ENCODE peak calls at places on chromosomes 7 and 10, in five cellular contexts. P is H9, I is H1, R is mesenchymal stem cell, X is trophoblast cell. Y is an unnamed sample.
A peak's percentile ranks its signal among the peaks of the same experiment; 100 is the strongest.

GRCh38 chr7:91671245-91671644 is 209.3 kb downstream of the MTERF1 start:
- DNase-seq in X (no peak), I (no peak), P (no peak), R (no peak), Y (no peak)

GRCh38 chr7:16697507-16698199 is 51.7 kb downstream of the BZW2 start:
- DNase-seq in R (no peak), I (no peak), P (no peak), X (no peak), Y (no peak)

GRCh38 chr7:138248609-138249008 is 172.3 kb downstream of the AKR1D1 start:
- DNase-seq in I (no peak), R (no peak), X (no peak), P (no peak), Y (no peak)

GRCh38 chr10:131094406-131095108 is 217.0 kb downstream of the TCERG1L start:
- DNase-seq in P (peak; percentile 68), X (peak; percentile 73), R (no peak), I (no peak), Y (no peak)

GRCh38 chr10:15813415-15813814 is 46.9 kb downstream of the MINDY3 start:
- DNase-seq in R (peak; percentile 19), X (no peak), I (no peak), P (no peak), Y (no peak)

GRCh38 chr7:34723866-34724490 is 66.0 kb downstream of the NPSR1 start:
- DNase-seq in I (no peak), P (no peak), X (no peak), R (no peak), Y (no peak)

GRCh38 chr10:130013938-130014733 is 50.1 kb upstream of the EBF3 start:
- DNase-seq in X (no peak), I (no peak), R (no peak), P (no peak), Y (no peak)

GRCh38 chr7:140656548-140657515 is 15.9 kb upstream of the ADCK2 start:
- DNase-seq in P (no peak), R (peak; percentile 92), X (peak; percentile 81), I (no peak), Y (no peak)

GRCh38 chr7:4479367-4480039 is 202.6 kb upstream of the FOXK1 start:
- DNase-seq in X (peak; percentile 46), R (peak; percentile 49), I (peak; percentile 51), P (peak; percentile 85), Y (no peak)

GRCh38 chr10:118838364-118838763 is 83.6 kb upstream of the CACUL1 start:
- DNase-seq in R (no peak), I (no peak), P (no peak), X (no peak), Y (no peak)

GRCh38 chr10:79201706-79202105 is 132.9 kb downstream of the ZMIZ1 start:
- DNase-seq in I (no peak), R (no peak), X (no peak), P (no peak), Y (no peak)

GRCh38 chr10:90042075-90042474 is 340.7 kb downstream of the KIF20B start:
- DNase-seq in X (no peak), R (no peak), P (no peak), I (no peak), Y (no peak)

GRCh38 chr7:7971308-7972040 is 2.9 kb downstream of the GLCCI1 start:
- DNase-seq in R (peak; percentile 6), I (no peak), P (no peak), X (no peak), Y (no peak)

GRCh38 chr7:2109936-2110585 is 122.7 kb downstream of the MAD1L1 start:
- DNase-seq in I (no peak), P (no peak), R (peak; percentile 94), X (peak; percentile 31), Y (no peak)

GRCh38 chr10:90136731-90137316 is 435.4 kb downstream of the KIF20B start:
- DNase-seq in P (peak; percentile 32), X (no peak), I (peak; percentile 54), R (peak; percentile 17), Y (peak; percentile 20)

GRCh38 chr7:108234981-108235450 is 104.9 kb upstream of the LAMB4 start:
- DNase-seq in X (no peak), R (no peak), P (no peak), I (no peak), Y (no peak)

GRCh38 chr7:91352091-91352490 is 87.9 kb downstream of the FZD1 start:
- DNase-seq in R (no peak), P (no peak), X (no peak), I (no peak), Y (no peak)

GRCh38 chr10:822197-822596 is 109.3 kb downstream of the LARP4B start:
- DNase-seq in R (no peak), I (no peak), X (no peak), P (no peak), Y (no peak)

GRCh38 chr7:107506683-107507339 is 37.0 kb downstream of the GPR22 start:
- DNase-seq in X (peak; percentile 96), R (no peak), I (no peak), P (no peak), Y (no peak)

GRCh38 chr7:28988818-28989595 is 30.9 kb upstream of the TRIL start:
- DNase-seq in P (no peak), I (no peak), R (peak; percentile 95), X (peak; percentile 89), Y (no peak)

GRCh38 chr10:12413369-12413711 is 64.0 kb downstream of the CAMK1D start:
- DNase-seq in R (no peak), P (no peak), X (no peak), I (no peak), Y (no peak)

GRCh38 chr10:102675151-102675886 is 31.0 kb downstream of the TRIM8 start:
- DNase-seq in P (peak; percentile 38), I (no peak), R (peak; percentile 57), X (no peak), Y (no peak)

GRCh38 chr7:23276381-23276780 is 22.8 kb upstream of the MALSU1 start:
- DNase-seq in P (peak; percentile 66), R (peak; percentile 25), X (no peak), I (no peak), Y (no peak)

GRCh38 chr7:38383281-38383680 is 109.8 kb upstream of the TARP start:
- DNase-seq in P (no peak), X (no peak), R (no peak), I (no peak), Y (no peak)

GRCh38 chr7:50497068-50497642 is 47.0 kb upstream of the FIGNL1 start:
- DNase-seq in P (no peak), R (peak; percentile 76), I (no peak), X (peak; percentile 72), Y (no peak)

GRCh38 chr7:94368371-94368791 is 26.3 kb upstream of the COL1A2 start:
- DNase-seq in P (no peak), I (no peak), X (no peak), R (peak; percentile 76), Y (no peak)

GRCh38 chr7:12358694-12359093 is 45.0 kb downstream of the VWDE start:
- DNase-seq in R (no peak), X (no peak), P (no peak), I (no peak), Y (no peak)

GRCh38 chr10:69609077-69609476 is 21.0 kb upstream of the FAM241B start:
- DNase-seq in R (no peak), I (no peak), P (no peak), X (no peak), Y (no peak)

DNA sequence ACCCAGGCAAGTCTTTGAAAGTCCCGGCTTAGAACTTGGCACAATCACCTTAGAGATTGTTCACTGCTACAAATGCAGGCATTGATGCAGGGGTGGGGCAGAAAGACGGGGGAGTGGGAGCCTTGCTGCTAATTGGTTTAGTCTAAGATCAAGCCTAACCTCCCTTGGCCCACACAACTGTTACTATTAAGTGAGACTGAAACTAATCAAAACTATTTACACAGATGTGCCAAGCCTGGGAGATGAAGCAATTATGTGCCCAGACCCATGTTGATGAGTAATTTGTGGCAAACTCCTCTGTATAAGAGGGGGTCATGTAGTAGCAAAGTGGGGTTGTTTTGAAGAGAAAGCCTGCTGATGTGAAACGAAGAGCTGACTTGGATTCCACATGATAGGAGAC is 178.2 kb upstream of the ITGB1 start:
- DNase-seq in P (no peak), X (no peak), I (no peak), R (peak; percentile 24), Y (no peak)
- H3K23ac ChIP-seq in P (no peak overlapping the region), X (no peak overlapping the region), I (no peak overlapping the region), R (no peak overlapping the region), Y (no peak overlapping the region)

DNA sequence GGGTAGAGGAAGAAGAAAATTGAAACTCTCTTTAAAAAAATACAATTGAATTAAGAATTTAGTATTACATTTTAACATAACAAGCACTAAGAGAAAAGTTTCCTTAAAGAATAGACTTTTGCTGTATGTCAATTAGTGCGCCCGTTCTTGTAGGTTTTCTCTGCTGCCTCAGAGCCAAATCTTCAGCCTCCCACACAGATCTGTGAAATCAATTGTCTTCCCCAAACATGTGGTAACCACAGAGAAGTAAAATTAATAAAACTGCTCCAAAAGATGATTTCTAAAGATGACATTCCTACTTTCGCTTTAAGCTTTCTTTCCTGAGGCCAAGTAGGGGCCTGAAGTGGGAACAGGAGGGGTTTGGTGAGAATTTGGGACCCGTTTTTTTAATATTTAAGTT is 113.2 kb upstream of the ADO start:
- DNase-seq in P (no peak), X (no peak), I (no peak), R (no peak), Y (no peak)
- H2BK12ac ChIP-seq in P (no peak overlapping the region), X (no peak overlapping the region), I (no peak overlapping the region), R (no peak overlapping the region), Y (no peak overlapping the region)

GRCh38 chr7:116954443-116954838 is 1.1 kb downstream of the ST7 start:
- DNase-seq in P (no peak), I (no peak), R (no peak), X (no peak), Y (no peak)
- H4K91ac ChIP-seq in P (no peak overlapping the region), I (no peak overlapping the region), R (no peak overlapping the region), X (peak overlapping the region; percentile 96), Y (no peak overlapping the region)

GRCh38 chr10:93899109-93899508 is 5.3 kb downstream of the SLC35G1 start:
- DNase-seq in I (no peak), X (no peak), R (no peak), P (no peak), Y (no peak)

GRCh38 chr10:93897070-93897797 is 3.5 kb downstream of the SLC35G1 start:
- DNase-seq in P (no peak), R (no peak), X (no peak), I (no peak), Y (no peak)

GRCh38 chr10:93894516-93895378 is 969 bp downstream of the SLC35G1 start:
- DNase-seq in X (no peak), I (no peak), P (peak; percentile 31), R (peak; percentile 39), Y (no peak)

DNA sequence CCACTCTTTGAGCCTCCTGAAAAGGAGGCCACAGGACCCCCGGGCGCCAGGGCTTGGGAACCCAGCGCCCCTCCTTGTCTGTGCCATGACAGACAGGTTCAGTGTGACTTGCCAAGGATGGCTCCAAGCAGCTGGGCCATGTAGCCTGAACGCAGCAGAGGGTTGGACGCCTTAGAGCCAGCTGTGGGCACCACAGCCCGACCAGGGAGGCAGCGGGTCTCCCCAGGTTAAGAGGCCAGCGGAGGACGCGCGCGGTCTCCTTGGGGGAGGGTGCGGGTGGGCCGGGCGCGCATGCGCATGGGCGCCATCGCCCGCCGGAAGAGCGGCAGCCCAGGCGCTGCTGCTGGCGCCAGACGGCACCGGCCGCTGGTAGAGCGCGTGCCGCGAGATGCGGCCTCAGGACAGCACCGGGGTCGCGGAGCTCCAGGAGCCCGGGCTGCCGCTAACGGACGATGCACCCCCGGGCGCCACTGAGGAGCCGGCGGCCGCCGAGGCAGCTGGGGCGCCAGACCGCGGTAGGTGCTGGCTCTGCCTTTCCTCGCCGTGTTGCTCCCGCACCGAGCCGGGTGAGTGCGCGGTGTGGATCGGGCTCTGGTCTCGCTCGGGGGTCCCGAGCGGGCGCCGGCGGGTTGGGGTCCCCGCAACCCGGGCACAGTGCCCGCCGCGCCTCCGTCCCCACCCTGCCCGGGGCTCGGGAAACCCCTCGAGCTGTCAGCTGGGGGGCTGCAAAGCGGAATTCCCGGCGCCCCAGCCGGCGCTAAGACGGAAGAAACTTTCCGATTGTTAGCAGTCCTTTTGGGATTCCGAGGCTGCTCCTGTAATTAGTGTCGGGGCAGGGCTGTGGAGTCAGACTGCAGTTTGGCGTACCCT is at the start of gene SLC35G1:
- DNase-seq in X (peak; percentile 65), P (peak; percentile 81), R (peak; percentile 69), I (peak; percentile 76), Y (peak; percentile 79)
- H3K23ac ChIP-seq in X (no peak within 1 kb of the TSS), P (no peak within 1 kb of the TSS), R (no peak within 1 kb of the TSS), I (no peak within 1 kb of the TSS), Y (peak within 1 kb of the TSS; percentile 76)